ENCODE peak calls at places on chromosomes 1 and 21, in four cellular contexts. One of them, this sample, is unnamed.

GRCh38 chr1:94873520-94874351 is 53.2 kb downstream of the CNN3 start:
- DNase-seq in posterior cingulate gyrus: peak; percentile 70
- DNase-seq in ACHN: no peak
- DNase-seq in Caki2: no peak
- DNase-seq in this sample: peak; percentile 13

GRCh38 chr1:244963231-244963826 is 99.0 kb upstream of the HNRNPU start:
- DNase-seq in posterior cingulate gyrus: no peak
- DNase-seq in ACHN: no peak
- DNase-seq in Caki2: no peak
- DNase-seq in this sample: no peak

GRCh38 chr1:26694597-26695416 is 1.0 kb upstream of the ARID1A start:
- DNase-seq in posterior cingulate gyrus: no peak
- DNase-seq in ACHN: no peak
- DNase-seq in Caki2: peak; percentile 17
- DNase-seq in this sample: no peak

GRCh38 chr1:72062584-72062983 is 219.8 kb downstream of the NEGR1 start:
- DNase-seq in posterior cingulate gyrus: no peak
- DNase-seq in ACHN: peak; percentile 3
- DNase-seq in Caki2: no peak
- DNase-seq in this sample: no peak

GRCh38 chr1:29896791-29897725 is 660.7 kb downstream of the PTPRU start:
- DNase-seq in posterior cingulate gyrus: no peak
- DNase-seq in ACHN: no peak
- DNase-seq in Caki2: no peak
- DNase-seq in this sample: no peak

GRCh38 chr1:244163131-244163530 is 112.0 kb downstream of the ZBTB18 start:
- DNase-seq in posterior cingulate gyrus: no peak
- DNase-seq in ACHN: peak; percentile 83
- DNase-seq in Caki2: no peak
- DNase-seq in this sample: no peak

GRCh38 chr1:152515454-152515823 is 1.2 kb downstream of the CRCT1 start:
- DNase-seq in posterior cingulate gyrus: no peak
- DNase-seq in ACHN: no peak
- DNase-seq in Caki2: no peak
- DNase-seq in this sample: no peak

GRCh38 chr1:231986631-231987291 is 360.2 kb downstream of the DISC1 start:
- DNase-seq in posterior cingulate gyrus: no peak
- DNase-seq in ACHN: no peak
- DNase-seq in Caki2: no peak
- DNase-seq in this sample: peak; percentile 3

GRCh38 chr1:110264430-110264829 is 54.3 kb downstream of the KCNC4 start:
- DNase-seq in posterior cingulate gyrus: no peak
- DNase-seq in ACHN: no peak
- DNase-seq in Caki2: no peak
- DNase-seq in this sample: no peak

GRCh38 chr1:2967881-2968280 is 53.4 kb upstream of the ACTRT2 start:
- DNase-seq in posterior cingulate gyrus: no peak
- DNase-seq in ACHN: no peak
- DNase-seq in Caki2: no peak
- DNase-seq in this sample: no peak

GRCh38 chr1:161427733-161428516 is 60.2 kb upstream of the CFAP126 start:
- DNase-seq in posterior cingulate gyrus: no peak
- DNase-seq in ACHN: no peak
- DNase-seq in Caki2: peak; percentile 44
- DNase-seq in this sample: peak; percentile 43

GRCh38 chr1:167805041-167805556 is 83.3 kb downstream of the MPZL1 start:
- DNase-seq in posterior cingulate gyrus: no peak
- DNase-seq in ACHN: no peak
- DNase-seq in Caki2: no peak
- DNase-seq in this sample: no peak

GRCh38 chr1:15799004-15799867 is 8.2 kb downstream of the UQCRHL start:
- DNase-seq in posterior cingulate gyrus: no peak
- DNase-seq in ACHN: peak; percentile 98
- DNase-seq in Caki2: peak; percentile 98
- DNase-seq in this sample: peak; percentile 97

GRCh38 chr1:41954533-41954944 is 35.8 kb upstream of the HIVEP3 start:
- DNase-seq in posterior cingulate gyrus: no peak
- DNase-seq in ACHN: peak; percentile 44
- DNase-seq in Caki2: peak; percentile 84
- DNase-seq in this sample: peak; percentile 9

GRCh38 chr1:190436615-190437014 is 41.0 kb downstream of the BRINP3 start:
- DNase-seq in posterior cingulate gyrus: no peak
- DNase-seq in ACHN: peak; percentile 46
- DNase-seq in Caki2: peak; percentile 10
- DNase-seq in this sample: peak; percentile 30

GRCh38 chr1:199174336-199174735 is 535.5 kb downstream of the PTPRC start:
- DNase-seq in posterior cingulate gyrus: no peak
- DNase-seq in ACHN: no peak
- DNase-seq in Caki2: no peak
- DNase-seq in this sample: no peak

GRCh38 chr1:198936371-198937083 is 297.7 kb downstream of the PTPRC start:
- DNase-seq in posterior cingulate gyrus: no peak
- DNase-seq in ACHN: peak; percentile 64
- DNase-seq in Caki2: peak; percentile 43
- DNase-seq in this sample: no peak

GRCh38 chr1:47703161-47703825 is 265.4 kb downstream of the FOXD2 start:
- DNase-seq in posterior cingulate gyrus: no peak
- DNase-seq in ACHN: no peak
- DNase-seq in Caki2: peak; percentile 81
- DNase-seq in this sample: no peak

GRCh38 chr1:29384496-29385015 is 148.2 kb downstream of the PTPRU start:
- DNase-seq in posterior cingulate gyrus: no peak
- DNase-seq in ACHN: no peak
- DNase-seq in Caki2: no peak
- DNase-seq in this sample: no peak

GRCh38 chr1:117826551-117827078 is 102.8 kb downstream of the GDAP2 start:
- DNase-seq in posterior cingulate gyrus: no peak
- DNase-seq in ACHN: peak; percentile 58
- DNase-seq in Caki2: peak; percentile 10
- DNase-seq in this sample: peak; percentile 72

GRCh38 chr1:27759236-27759635 is 13.8 kb upstream of the STX12 start:
- DNase-seq in posterior cingulate gyrus: no peak
- DNase-seq in ACHN: no peak
- DNase-seq in Caki2: no peak
- DNase-seq in this sample: no peak

GRCh38 chr21:14453339-14453738 is 70.4 kb upstream of the HSPA13 start:
- DNase-seq in posterior cingulate gyrus: no peak
- DNase-seq in ACHN: no peak
- DNase-seq in Caki2: no peak
- DNase-seq in this sample: no peak

GRCh38 chr1:189708674-189709073 is 769.0 kb downstream of the BRINP3 start:
- DNase-seq in posterior cingulate gyrus: no peak
- DNase-seq in ACHN: peak; percentile 11
- DNase-seq in Caki2: no peak
- DNase-seq in this sample: peak; percentile 2

GRCh38 chr1:66475940-66476339 is 58.0 kb upstream of the SGIP1 start:
- DNase-seq in posterior cingulate gyrus: no peak
- DNase-seq in ACHN: no peak
- DNase-seq in Caki2: no peak
- DNase-seq in this sample: no peak

GRCh38 chr1:117571496-117571895 is 34.4 kb upstream of the TENT5C start:
- DNase-seq in posterior cingulate gyrus: no peak
- DNase-seq in ACHN: no peak
- DNase-seq in Caki2: no peak
- DNase-seq in this sample: no peak

GRCh38 chr1:189619682-189620332 is 857.9 kb downstream of the BRINP3 start:
- DNase-seq in posterior cingulate gyrus: no peak
- DNase-seq in ACHN: peak; percentile 92
- DNase-seq in Caki2: peak; percentile 89
- DNase-seq in this sample: peak; percentile 65

GRCh38 chr1:97745912-97746311 is 174.9 kb downstream of the DPYD start:
- DNase-seq in posterior cingulate gyrus: no peak
- DNase-seq in ACHN: no peak
- DNase-seq in Caki2: no peak
- DNase-seq in this sample: no peak

GRCh38 chr1:219273088-219273686 is 99.5 kb downstream of the LYPLAL1 start:
- DNase-seq in posterior cingulate gyrus: no peak
- DNase-seq in ACHN: no peak
- DNase-seq in Caki2: no peak
- DNase-seq in this sample: no peak

GRCh38 chr1:159015440-159015909 is 5.8 kb downstream of the IFI16 start:
- DNase-seq in posterior cingulate gyrus: peak; percentile 13
- DNase-seq in ACHN: peak; percentile 91
- DNase-seq in Caki2: peak; percentile 65
- DNase-seq in this sample: peak; percentile 70

GRCh38 chr21:36945496-36946138 is 20.9 kb downstream of the HLCS start:
- DNase-seq in posterior cingulate gyrus: no peak
- DNase-seq in ACHN: no peak
- DNase-seq in Caki2: no peak
- DNase-seq in this sample: no peak

GRCh38 chr1:31505884-31506497 is 70.3 kb upstream of the TINAGL1 start:
- DNase-seq in posterior cingulate gyrus: no peak
- DNase-seq in ACHN: no peak
- DNase-seq in Caki2: no peak
- DNase-seq in this sample: no peak

GRCh38 chr1:27525296-27526271 is 35.6 kb upstream of the WASF2 start:
- DNase-seq in posterior cingulate gyrus: no peak
- DNase-seq in ACHN: no peak
- DNase-seq in Caki2: no peak
- DNase-seq in this sample: no peak

GRCh38 chr1:158864595-158864994 is 33.4 kb downstream of the MNDA start:
- DNase-seq in posterior cingulate gyrus: no peak
- DNase-seq in ACHN: no peak
- DNase-seq in Caki2: no peak
- DNase-seq in this sample: no peak

GRCh38 chr1:232629250-232630046 is 485 bp downstream of the SIPA1L2 start:
- DNase-seq in posterior cingulate gyrus: peak; percentile 15
- DNase-seq in ACHN: no peak
- DNase-seq in Caki2: peak; percentile 57
- DNase-seq in this sample: no peak

GRCh38 chr1:29230553-29231378 is at the start of gene MECR:
- DNase-seq in posterior cingulate gyrus: peak; percentile 96
- DNase-seq in ACHN: peak; percentile 84
- DNase-seq in Caki2: peak; percentile 83
- DNase-seq in this sample: peak; percentile 77

GRCh38 chr1:6491480-6491962 is at the start of gene PLEKHG5:
- DNase-seq in posterior cingulate gyrus: no peak
- DNase-seq in ACHN: peak; percentile 77
- DNase-seq in Caki2: peak; percentile 85
- DNase-seq in this sample: no peak

GRCh38 chr1:12594966-12595838 is 22.8 kb downstream of the DHRS3 start:
- DNase-seq in posterior cingulate gyrus: no peak
- DNase-seq in ACHN: peak; percentile 76
- DNase-seq in Caki2: peak; percentile 89
- DNase-seq in this sample: no peak

GRCh38 chr1:208179850-208180416 is 64.3 kb downstream of the PLXNA2 start:
- DNase-seq in posterior cingulate gyrus: no peak
- DNase-seq in ACHN: no peak
- DNase-seq in Caki2: no peak
- DNase-seq in this sample: no peak

GRCh38 chr21:38181101-38181500 is 75.7 kb upstream of the KCNJ15 start:
- DNase-seq in posterior cingulate gyrus: no peak
- DNase-seq in ACHN: no peak
- DNase-seq in Caki2: no peak
- DNase-seq in this sample: no peak

This sample was measured in fibroblast of the conjunctiva.